ENCODE peak calls at places on chromosomes 1 and 21, in ten cellular contexts. I is body of pancreas, V is A549, O is transverse colon, F is prostate gland, T is adrenal gland, R is sigmoid colon, P is spleen, U is HCT116, Z is K562. A is an unnamed sample.

GRCh38 chr1:22860883-22861385 is 111.7 kb downstream of the LACTBL1 start:
- DNase-seq in I (no peak), V (no peak), O (no peak), F (no peak), T (no peak), R (no peak), P (no peak), U (no peak), Z (no peak), A (no peak)

GRCh38 chr21:39441502-39442475 is 3.8 kb downstream of the LCA5L start:
- DNase-seq in I (no peak), V (peak), O (no peak), F (no peak), T (peak), R (no peak), P (no peak), U (peak), Z (peak), A (peak)

GRCh38 chr1:227666286-227666685 is 68.8 kb downstream of the JMJD4 start:
- DNase-seq in I (no peak), V (no peak), O (no peak), F (no peak), T (no peak), R (no peak), P (no peak), U (no peak), Z (no peak), A (peak)

GRCh38 chr1:180173952-180174351 is 19.3 kb downstream of the QSOX1 start:
- DNase-seq in I (peak), V (no peak), O (peak), F (peak), T (peak), R (peak), P (peak), U (no peak), Z (no peak), A (no peak)

GRCh38 chr21:41684381-41685245 is 82.2 kb downstream of the RIPK4 start:
- DNase-seq in I (peak), V (peak), O (peak), F (peak), T (no peak), R (no peak), P (no peak), U (no peak), Z (no peak), A (no peak)

GRCh38 chr21:25986928-25987327 is 183.6 kb downstream of the APP start:
- DNase-seq in I (no peak), V (no peak), O (no peak), F (no peak), T (no peak), R (no peak), P (no peak), U (no peak), Z (no peak), A (no peak)

GRCh38 chr1:150477320-150477719 is 9.9 kb upstream of the TARS2 start:
- DNase-seq in I (no peak), V (no peak), O (no peak), F (no peak), T (no peak), R (peak), P (no peak), U (no peak), Z (no peak), A (no peak)

GRCh38 chr1:56773341-56774066 is 45.7 kb downstream of the FYB2 start:
- DNase-seq in I (no peak), V (no peak), O (no peak), F (no peak), T (no peak), R (no peak), P (no peak), U (no peak), Z (no peak), A (no peak)

GRCh38 chr1:170910273-170910672 is 25.1 kb upstream of the MROH9 start:
- DNase-seq in I (no peak), V (no peak), O (no peak), F (no peak), T (no peak), R (no peak), P (no peak), U (no peak), Z (no peak), A (no peak)

GRCh38 chr1:31300193-31300592 is 3.4 kb downstream of the ZCCHC17 start:
- DNase-seq in I (no peak), V (no peak), O (no peak), F (no peak), T (no peak), R (no peak), P (no peak), U (no peak), Z (no peak), A (no peak)

GRCh38 chr1:23585321-23586022 is 26.2 kb upstream of the ID3 start:
- DNase-seq in I (no peak), V (peak), O (no peak), F (no peak), T (peak), R (peak), P (peak), U (no peak), Z (no peak), A (peak)

GRCh38 chr1:29825274-29825940 is 589.1 kb downstream of the PTPRU start:
- DNase-seq in I (no peak), V (no peak), O (no peak), F (no peak), T (no peak), R (no peak), P (no peak), U (no peak), Z (no peak), A (no peak)

GRCh38 chr1:115356356-115356755 is 18.3 kb upstream of the NGF start:
- DNase-seq in I (no peak), V (no peak), O (no peak), F (no peak), T (no peak), R (no peak), P (no peak), U (no peak), Z (no peak), A (no peak)

GRCh38 chr1:200279810-200280411 is 129.9 kb downstream of the ZNF281 start:
- DNase-seq in I (peak), V (peak), O (peak), F (peak), T (peak), R (no peak), P (no peak), U (peak), Z (peak), A (peak)

GRCh38 chr1:10900265-10900651 is 103.8 kb upstream of the CASZ1 start:
- DNase-seq in I (no peak), V (no peak), O (no peak), F (peak), T (no peak), R (no peak), P (no peak), U (no peak), Z (no peak), A (peak)

GRCh38 chr1:227273557-227273956 is 44.7 kb downstream of the CDC42BPA start:
- DNase-seq in I (peak), V (no peak), O (no peak), F (no peak), T (no peak), R (no peak), P (no peak), U (no peak), Z (no peak), A (peak)

GRCh38 chr1:13762642-13763041 is 62.7 kb downstream of the PRDM2 start:
- DNase-seq in I (no peak), V (no peak), O (no peak), F (no peak), T (no peak), R (no peak), P (no peak), U (no peak), Z (no peak), A (no peak)

GRCh38 chr1:192461684-192462083 is 113.9 kb upstream of the RGS1 start:
- DNase-seq in I (no peak), V (no peak), O (no peak), F (no peak), T (no peak), R (no peak), P (no peak), U (no peak), Z (no peak), A (no peak)

GRCh38 chr21:32463367-32463766 is 50.9 kb downstream of the EVA1C start:
- DNase-seq in I (no peak), V (peak), O (no peak), F (peak), T (no peak), R (no peak), P (peak), U (peak), Z (no peak), A (no peak)

GRCh38 chr1:42221952-42222606 is 57.5 kb upstream of the GUCA2A start:
- DNase-seq in I (no peak), V (no peak), O (no peak), F (no peak), T (no peak), R (no peak), P (no peak), U (no peak), Z (peak), A (no peak)

GRCh38 chr1:44945992-44946391 is 40.4 kb downstream of the EIF2B3 start:
- DNase-seq in I (no peak), V (no peak), O (no peak), F (no peak), T (no peak), R (no peak), P (no peak), U (no peak), Z (no peak), A (no peak)

GRCh38 chr1:199978408-199978940 is 49.0 kb upstream of the NR5A2 start:
- DNase-seq in I (peak), V (no peak), O (no peak), F (no peak), T (no peak), R (no peak), P (peak), U (no peak), Z (no peak), A (no peak)

GRCh38 chr1:54547601-54548388 is at the start of gene ACOT11:
- DNase-seq in I (peak), V (peak), O (peak), F (peak), T (peak), R (peak), P (peak), U (no peak), Z (peak), A (no peak)

GRCh38 chr1:93575586-93576271 is 105.9 kb downstream of the BCAR3 start:
- DNase-seq in I (no peak), V (no peak), O (no peak), F (no peak), T (no peak), R (no peak), P (no peak), U (no peak), Z (no peak), A (no peak)

GRCh38 chr1:195804547-195804946 is 803.7 kb downstream of the KCNT2 start:
- DNase-seq in I (no peak), V (no peak), O (no peak), F (no peak), T (no peak), R (no peak), P (no peak), U (no peak), Z (no peak), A (no peak)

GRCh38 chr1:244599937-244600350 is 53.0 kb upstream of the DESI2 start:
- DNase-seq in I (no peak), V (peak), O (peak), F (no peak), T (peak), R (no peak), P (no peak), U (peak), Z (peak), A (peak)

GRCh38 chr1:226655251-226656163 is 83.6 kb downstream of the ITPKB start:
- DNase-seq in I (no peak), V (no peak), O (no peak), F (no peak), T (no peak), R (no peak), P (peak), U (no peak), Z (no peak), A (peak)

GRCh38 chr1:225506727-225507126 is 78.9 kb upstream of the LBR start:
- DNase-seq in I (no peak), V (no peak), O (no peak), F (no peak), T (no peak), R (no peak), P (no peak), U (no peak), Z (no peak), A (no peak)

GRCh38 chr1:89826594-89826993 is 5.8 kb downstream of the LRRC8D start:
- DNase-seq in I (no peak), V (no peak), O (no peak), F (no peak), T (no peak), R (no peak), P (no peak), U (no peak), Z (no peak), A (peak)

GRCh38 chr1:159089184-159089791 is 12.7 kb upstream of the AIM2 start:
- DNase-seq in I (no peak), V (no peak), O (no peak), F (no peak), T (no peak), R (no peak), P (no peak), U (no peak), Z (peak), A (peak)

GRCh38 chr1:204280099-204280498 is 66.3 kb upstream of the GOLT1A start:
- DNase-seq in I (no peak), V (no peak), O (no peak), F (no peak), T (no peak), R (peak), P (no peak), U (no peak), Z (no peak), A (no peak)

GRCh38 chr1:32724678-32725594 is 22.4 kb upstream of the SYNC start:
- DNase-seq in I (no peak), V (peak), O (peak), F (no peak), T (peak), R (no peak), P (no peak), U (peak), Z (peak), A (peak)

GRCh38 chr1:163320891-163321290 is 863 bp upstream of the NUF2 start:
- DNase-seq in I (no peak), V (no peak), O (no peak), F (no peak), T (no peak), R (no peak), P (no peak), U (no peak), Z (no peak), A (no peak)

GRCh38 chr21:36990508-36991205 is 15.8 kb upstream of the RIPPLY3 start:
- DNase-seq in I (no peak), V (no peak), O (no peak), F (no peak), T (no peak), R (no peak), P (no peak), U (no peak), Z (no peak), A (no peak)

GRCh38 chr1:13706058-13706457 is 6.1 kb downstream of the PRDM2 start:
- DNase-seq in I (no peak), V (no peak), O (no peak), F (no peak), T (no peak), R (no peak), P (no peak), U (no peak), Z (no peak), A (no peak)

GRCh38 chr1:55980574-55980973 is 598.8 kb downstream of the PLPP3 start:
- DNase-seq in I (no peak), V (no peak), O (no peak), F (no peak), T (no peak), R (no peak), P (no peak), U (no peak), Z (no peak), A (no peak)

GRCh38 chr1:79006564-79006963 is at the start of gene ADGRL4:
- DNase-seq in I (no peak), V (no peak), O (no peak), F (no peak), T (peak), R (no peak), P (peak), U (no peak), Z (no peak), A (no peak)

GRCh38 chr1:17158961-17159360 is 39.7 kb upstream of the PADI2 start:
- DNase-seq in I (no peak), V (no peak), O (no peak), F (no peak), T (no peak), R (no peak), P (no peak), U (no peak), Z (no peak), A (no peak)

GRCh38 chr1:178065250-178065649 is 28.7 kb upstream of the RASAL2 start:
- DNase-seq in I (no peak), V (no peak), O (no peak), F (no peak), T (no peak), R (no peak), P (no peak), U (no peak), Z (no peak), A (no peak)
- H3K4me3 ChIP-seq in I (no peak), V (no peak), O (no peak), F (no peak), T (no peak), R (no peak), P (no peak), U (no peak), Z (no peak), A (no peak)

DNA sequence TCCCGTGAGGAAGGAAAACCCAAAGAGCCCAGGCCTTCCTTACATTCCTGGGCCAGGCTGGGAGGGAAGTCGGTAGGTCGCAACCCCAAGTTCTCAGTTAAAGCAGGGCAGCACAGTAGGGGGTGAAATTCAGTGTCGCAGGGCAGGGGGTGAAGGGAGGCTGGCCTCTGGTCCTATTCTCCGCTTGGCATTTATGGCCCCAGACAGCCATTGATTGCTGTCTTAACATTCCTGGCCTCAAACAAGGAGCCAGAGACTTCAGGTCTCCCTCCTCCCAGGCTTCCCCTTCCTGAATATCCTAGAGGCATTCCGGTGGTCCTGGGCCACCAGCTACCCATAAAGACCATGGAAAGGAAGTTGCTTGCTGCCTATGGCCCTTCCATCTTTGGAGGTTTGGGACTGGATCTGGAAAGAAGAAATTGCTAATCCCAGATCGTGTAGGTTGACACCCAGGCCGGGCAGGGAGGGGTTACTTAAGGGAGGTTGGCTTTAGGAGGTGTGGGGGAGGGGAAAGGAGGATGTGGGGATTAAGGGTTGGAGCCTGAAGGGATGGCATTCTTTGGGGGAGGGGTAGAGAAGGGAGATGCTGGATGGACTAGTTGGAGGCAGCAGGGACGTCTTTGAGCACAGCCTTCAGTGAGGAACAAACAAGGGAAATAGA is 1.7 kb downstream of the LIN28A start:
- DNase-seq in I (no peak), V (no peak), O (no peak), F (no peak), T (no peak), R (no peak), P (no peak), U (no peak), Z (peak), A (no peak)
- TF ChIP-seq POLR2A in I (no peak), V (no peak), O (no peak), F (no peak), T (no peak), R (no peak), P (no peak), U (no peak), Z (no peak), A (no peak)

GRCh38 chr1:167641786-167642500 is 11.9 kb downstream of the RCSD1 start:
- DNase-seq in I (no peak), V (no peak), O (no peak), F (no peak), T (no peak), R (no peak), P (no peak), U (no peak), Z (no peak), A (no peak)
- TF ChIP-seq CTCF in I (no peak), V (no peak), O (no peak), F (no peak), T (no peak), R (no peak), P (no peak), U (no peak), Z (no peak), A (no peak)

GRCh38 chr1:206683313-206683712 is 1.4 kb upstream of the MAPKAPK2 start:
- DNase-seq in I (no peak), V (no peak), O (no peak), F (no peak), T (no peak), R (peak), P (no peak), U (no peak), Z (no peak), A (no peak)

GRCh38 chr1:206682111-206682510 is 2.6 kb upstream of the MAPKAPK2 start:
- DNase-seq in I (no peak), V (no peak), O (no peak), F (no peak), T (no peak), R (no peak), P (no peak), U (no peak), Z (no peak), A (no peak)

GRCh38 chr1:206684478-206685255 is at the start of gene MAPKAPK2:
- DNase-seq in I (peak), V (peak), O (peak), F (peak), T (peak), R (peak), P (peak), U (peak), Z (peak), A (peak)

GRCh38 chr1:206685256-206685748 is 597 bp downstream of the MAPKAPK2 start:
- DNase-seq in I (peak), V (peak), O (no peak), F (no peak), T (peak), R (peak), P (peak), U (no peak), Z (peak), A (peak)

DNA sequence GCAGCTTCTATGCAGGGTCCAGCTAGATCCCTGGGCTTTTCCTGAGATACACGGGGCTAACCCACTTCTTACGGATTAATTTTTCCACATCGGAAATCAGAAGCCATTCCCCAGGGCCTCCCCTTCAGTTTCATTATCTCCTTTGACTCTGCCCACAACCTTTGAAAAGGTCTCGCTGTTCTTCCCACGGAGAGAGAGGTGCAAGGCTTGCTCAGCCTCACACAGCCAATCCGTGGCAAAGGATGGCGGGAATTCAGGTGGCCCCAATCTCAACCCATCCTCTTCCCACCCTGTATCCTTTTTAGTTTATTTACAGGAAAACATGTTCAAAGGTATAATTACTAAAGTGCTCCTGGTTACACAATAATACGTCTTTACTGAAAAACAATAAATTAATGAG is 702 bp upstream of the MAPKAPK2 start:
- DNase-seq in I (no peak), V (no peak), O (no peak), F (no peak), T (no peak), R (peak), P (no peak), U (no peak), Z (no peak), A (no peak)
- H3K4me3 ChIP-seq in I (no peak), V (peak), O (no peak), F (no peak), T (peak), R (peak), P (peak), U (peak), Z (no peak), A (peak)

GRCh38 chr1:50970927-50971582 is 1.0 kb downstream of the CDKN2C start:
- DNase-seq in I (no peak), V (no peak), O (no peak), F (no peak), T (no peak), R (no peak), P (no peak), U (no peak), Z (no peak), A (no peak)

GRCh38 chr1:50970508-50970885 is 452 bp downstream of the CDKN2C start:
- DNase-seq in I (no peak), V (no peak), O (no peak), F (no peak), T (no peak), R (no peak), P (no peak), U (no peak), Z (no peak), A (no peak)

GRCh38 chr1:50968021-50968883 is 1.8 kb upstream of the CDKN2C start:
- DNase-seq in I (peak), V (peak), O (peak), F (peak), T (peak), R (peak), P (peak), U (peak), Z (peak), A (peak)

GRCh38 chr1:50968884-50969610 is 998 bp upstream of the CDKN2C start:
- DNase-seq in I (peak), V (no peak), O (peak), F (peak), T (peak), R (peak), P (peak), U (no peak), Z (peak), A (peak)

GRCh38 chr1:50969611-50970507 is at the start of gene CDKN2C:
- DNase-seq in I (peak), V (no peak), O (peak), F (peak), T (peak), R (peak), P (peak), U (no peak), Z (peak), A (peak)
- TF ChIP-seq POLR2A in I (no peak), V (no peak), O (peak), F (peak), T (peak), R (peak), P (no peak), U (no peak), Z (peak), A (peak)

GRCh38 chr1:1788646-1789431 is 10.6 kb upstream of the NADK start:
- DNase-seq in I (peak), V (peak), O (peak), F (no peak), T (peak), R (no peak), P (no peak), U (no peak), Z (peak), A (peak)
- TF ChIP-seq CTCF in I (peak), V (no peak), O (peak), F (no peak), T (peak), R (no peak), P (no peak), U (peak), Z (peak), A (peak)

A was measured in NB4.